ENCODE peak calls at places on chromosomes 1 and 21, in eight cellular contexts. L is PC-3, E is fibroblast of lung, U is HCT116, D is keratinocyte, P is endothelial cell of umbilical vein, I is PC-9, R is neural progenitor cell. T is an unnamed sample.

GRCh38 chr1:68904472-68904871 is 407.6 kb upstream of the DEPDC1 start:
- DNase-seq in L (no peak), E (peak), U (no peak), D (no peak), P (no peak), I (no peak), R (peak), T (peak)

GRCh38 chr1:72280714-72281113 is 1.6 kb downstream of the NEGR1 start:
- DNase-seq in L (peak), E (peak), U (no peak), D (no peak), P (peak), I (no peak), R (no peak), T (no peak)

GRCh38 chr1:117365350-117366280 is 1.6 kb upstream of the MAN1A2 start:
- DNase-seq in L (peak), E (peak), U (no peak), D (no peak), P (no peak), I (no peak), R (no peak), T (no peak)

GRCh38 chr1:21666572-21667320 is 2.4 kb downstream of the RAP1GAP start:
- DNase-seq in L (no peak), E (no peak), U (no peak), D (no peak), P (no peak), I (no peak), R (no peak), T (no peak)

GRCh38 chr1:2563205-2563604 is 7.0 kb downstream of the TNFRSF14 start:
- DNase-seq in L (no peak), E (no peak), U (no peak), D (no peak), P (no peak), I (no peak), R (no peak), T (no peak)

GRCh38 chr1:245663373-245663772 is 508.6 kb downstream of the KIF26B start:
- DNase-seq in L (no peak), E (no peak), U (no peak), D (no peak), P (no peak), I (no peak), R (no peak), T (no peak)

GRCh38 chr1:6243993-6244392 is at the start of gene HES3:
- DNase-seq in L (no peak), E (no peak), U (no peak), D (no peak), P (no peak), I (no peak), R (peak), T (no peak)

GRCh38 chr1:184051485-184052193 is at the start of gene TSEN15:
- DNase-seq in L (peak), E (peak), U (peak), D (no peak), P (peak), I (peak), R (peak), T (peak)

GRCh38 chr1:77888429-77889239 is at the start of gene NEXN:
- DNase-seq in L (peak), E (peak), U (no peak), D (no peak), P (peak), I (peak), R (peak), T (peak)

GRCh38 chr1:6658359-6658758 is 33.7 kb downstream of the THAP3 start:
- DNase-seq in L (no peak), E (no peak), U (no peak), D (no peak), P (no peak), I (no peak), R (no peak), T (no peak)

GRCh38 chr21:46084041-46084561 is 13.8 kb upstream of the COL6A2 start:
- DNase-seq in L (no peak), E (no peak), U (no peak), D (no peak), P (no peak), I (no peak), R (no peak), T (no peak)

GRCh38 chr1:64006276-64007051 is 197.0 kb upstream of the UBE2U start:
- DNase-seq in L (peak), E (peak), U (peak), D (no peak), P (peak), I (peak), R (no peak), T (peak)

GRCh38 chr1:117171900-117172501 is 38.7 kb downstream of the VTCN1 start:
- DNase-seq in L (no peak), E (peak), U (no peak), D (no peak), P (no peak), I (no peak), R (peak), T (no peak)

GRCh38 chr1:33502726-33503125 is 30.3 kb downstream of the ZSCAN20 start:
- DNase-seq in L (no peak), E (no peak), U (no peak), D (no peak), P (no peak), I (no peak), R (no peak), T (no peak)

GRCh38 chr1:178267646-178268094 is 173.8 kb downstream of the RASAL2 start:
- DNase-seq in L (peak), E (no peak), U (peak), D (no peak), P (peak), I (peak), R (no peak), T (no peak)

GRCh38 chr1:227899141-227899819 is 48.5 kb downstream of the WNT9A start:
- DNase-seq in L (no peak), E (no peak), U (no peak), D (no peak), P (no peak), I (no peak), R (no peak), T (no peak)

GRCh38 chr1:60894121-60894520 is 188.2 kb upstream of the NFIA start:
- DNase-seq in L (no peak), E (no peak), U (no peak), D (no peak), P (no peak), I (no peak), R (peak), T (no peak)

GRCh38 chr1:226425004-226425378 is 17.1 kb upstream of the PARP1 start:
- DNase-seq in L (no peak), E (no peak), U (no peak), D (no peak), P (no peak), I (no peak), R (no peak), T (no peak)

GRCh38 chr1:236064674-236065508 is at the start of gene NID1:
- DNase-seq in L (peak), E (peak), U (no peak), D (no peak), P (peak), I (no peak), R (peak), T (peak)

GRCh38 chr1:219549215-219549614 is 63.7 kb downstream of the ZC3H11B start:
- DNase-seq in L (peak), E (peak), U (no peak), D (no peak), P (no peak), I (no peak), R (no peak), T (no peak)

GRCh38 chr1:1083181-1084027 is 9.3 kb upstream of the RNF223 start:
- DNase-seq in L (no peak), E (no peak), U (no peak), D (no peak), P (no peak), I (no peak), R (no peak), T (no peak)

GRCh38 chr1:175390522-175391247 is 198.1 kb upstream of the KIAA0040 start:
- DNase-seq in L (no peak), E (no peak), U (no peak), D (peak), P (no peak), I (no peak), R (no peak), T (no peak)

GRCh38 chr21:17783816-17784598 is 35.1 kb downstream of the C21orf91 start:
- DNase-seq in L (no peak), E (no peak), U (no peak), D (no peak), P (no peak), I (no peak), R (no peak), T (no peak)

GRCh38 chr21:44353200-44353970 is at the start of gene TRPM2:
- DNase-seq in L (no peak), E (peak), U (no peak), D (no peak), P (no peak), I (no peak), R (no peak), T (no peak)

GRCh38 chr21:38743772-38744529 is 61.8 kb upstream of the ETS2 start:
- DNase-seq in L (no peak), E (no peak), U (no peak), D (no peak), P (peak), I (no peak), R (no peak), T (no peak)

GRCh38 chr1:233459968-233460367 is 132.4 kb downstream of the MAP3K21 start:
- DNase-seq in L (no peak), E (no peak), U (no peak), D (no peak), P (no peak), I (no peak), R (peak), T (no peak)

GRCh38 chr1:180920193-180920592 is 7.5 kb downstream of the KIAA1614 start:
- DNase-seq in L (no peak), E (no peak), U (no peak), D (no peak), P (no peak), I (no peak), R (no peak), T (no peak)

GRCh38 chr1:21869620-21870121 is 57.6 kb downstream of the LDLRAD2 start:
- DNase-seq in L (peak), E (peak), U (peak), D (peak), P (peak), I (peak), R (no peak), T (peak)

GRCh38 chr1:14117700-14118099 is 417.7 kb downstream of the PRDM2 start:
- DNase-seq in L (no peak), E (no peak), U (no peak), D (no peak), P (no peak), I (no peak), R (no peak), T (no peak)

GRCh38 chr1:109482796-109483638 is 688 bp upstream of the ATXN7L2 start:
- DNase-seq in L (no peak), E (no peak), U (no peak), D (no peak), P (peak), I (peak), R (peak), T (peak)

GRCh38 chr1:235009074-235009473 is 119.6 kb downstream of the TOMM20 start:
- DNase-seq in L (no peak), E (no peak), U (no peak), D (no peak), P (no peak), I (no peak), R (no peak), T (no peak)

GRCh38 chr1:154863702-154864174 is 6.3 kb downstream of the KCNN3 start:
- DNase-seq in L (peak), E (peak), U (peak), D (no peak), P (no peak), I (peak), R (peak), T (peak)

GRCh38 chr1:245856944-245857531 is 650.0 kb downstream of the SMYD3 start:
- DNase-seq in L (peak), E (peak), U (no peak), D (no peak), P (no peak), I (no peak), R (no peak), T (no peak)

GRCh38 chr1:150596095-150596892 is 16.9 kb upstream of the MCL1 start:
- DNase-seq in L (peak), E (peak), U (no peak), D (no peak), P (no peak), I (no peak), R (no peak), T (no peak)

GRCh38 chr1:12446593-12446992 is 171.4 kb downstream of the DHRS3 start:
- DNase-seq in L (no peak), E (no peak), U (no peak), D (no peak), P (no peak), I (no peak), R (no peak), T (no peak)

GRCh38 chr21:42440187-42440792 is 36.6 kb downstream of the UBASH3A start:
- DNase-seq in L (no peak), E (no peak), U (no peak), D (no peak), P (no peak), I (no peak), R (no peak), T (no peak)

DNA sequence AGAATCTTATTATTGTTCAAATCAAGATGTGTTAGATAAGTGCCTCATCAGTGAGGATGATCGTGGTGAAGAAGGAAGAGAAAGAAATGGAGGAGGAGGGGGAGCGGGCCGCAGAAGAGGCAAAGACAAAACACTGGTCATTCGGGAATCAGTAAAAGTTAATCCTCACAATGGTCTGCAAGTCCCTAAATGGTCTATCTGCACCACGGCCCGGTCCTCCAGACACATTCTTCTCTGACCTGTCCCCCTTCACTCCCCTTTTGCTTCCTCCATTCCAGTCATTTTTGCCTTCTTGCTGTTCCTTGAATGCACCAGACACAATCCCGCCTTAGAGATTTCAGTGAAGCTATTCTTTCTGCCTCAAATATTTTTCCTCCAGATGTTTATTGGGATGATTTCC is 240.1 kb upstream of the ADGRL2 start:
- DNase-seq in L (no peak), E (no peak), U (no peak), D (no peak), P (no peak), I (no peak), R (no peak), T (no peak)
- H2AFZ ChIP-seq in L (no peak), E (no peak), U (no peak), D (no peak), P (no peak), I (no peak), R (no peak), T (no peak)

DNA sequence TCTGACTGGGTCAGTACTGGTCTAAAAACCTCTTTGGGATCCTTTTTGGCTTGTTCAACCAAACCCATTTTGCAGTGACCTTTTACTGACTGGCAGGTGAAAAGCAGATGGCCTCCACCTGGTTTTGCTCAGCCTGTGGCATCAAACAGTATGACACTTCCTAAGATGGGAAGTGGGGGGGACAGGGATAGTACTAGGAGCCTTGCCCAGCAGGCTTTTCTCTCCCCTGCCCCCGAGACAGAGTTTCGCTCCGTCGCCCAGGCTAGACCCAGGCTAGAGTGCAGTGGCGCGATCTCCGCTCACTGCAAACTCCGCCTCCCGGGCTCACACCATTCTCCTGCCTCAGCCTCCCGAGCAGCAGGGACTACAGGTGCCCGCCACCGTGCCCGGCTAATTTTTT is 18.3 kb downstream of the INTS3 start:
- DNase-seq in L (no peak), E (no peak), U (no peak), D (no peak), P (no peak), I (no peak), R (no peak), T (no peak)
- H3K4me3 ChIP-seq in L (no peak), E (no peak), U (no peak), D (no peak), P (no peak), I (no peak), R (no peak), T (no peak)

GRCh38 chr1:170664283-170664827 is 424 bp downstream of the PRRX1 start:
- DNase-seq in L (no peak), E (no peak), U (no peak), D (no peak), P (peak), I (no peak), R (peak), T (no peak)
- TF ChIP-seq EZH2 in L (no peak), E (no peak), U (no peak), D (peak), P (peak), I (no peak), R (peak), T (peak)

GRCh38 chr1:157399984-157400382 is 152.3 kb downstream of the FCRL5 start:
- DNase-seq in L (no peak), E (no peak), U (no peak), D (no peak), P (no peak), I (no peak), R (no peak), T (peak)

GRCh38 chr1:157403203-157403602 is 149.1 kb downstream of the FCRL5 start:
- DNase-seq in L (peak), E (no peak), U (peak), D (no peak), P (no peak), I (no peak), R (peak), T (peak)

GRCh38 chr1:157403608-157404007 is 148.7 kb downstream of the FCRL5 start:
- DNase-seq in L (no peak), E (no peak), U (no peak), D (no peak), P (no peak), I (no peak), R (no peak), T (no peak)

GRCh38 chr1:157399343-157399983 is 152.9 kb downstream of the FCRL5 start:
- DNase-seq in L (no peak), E (no peak), U (no peak), D (no peak), P (no peak), I (no peak), R (no peak), T (no peak)

GRCh38 chr1:157400766-157401165 is 151.5 kb downstream of the FCRL5 start:
- DNase-seq in L (no peak), E (no peak), U (no peak), D (no peak), P (no peak), I (no peak), R (no peak), T (no peak)
- H2AFZ ChIP-seq in L (no peak), E (no peak), U (no peak), D (no peak), P (no peak), I (no peak), R (no peak), T (no peak)

DNA sequence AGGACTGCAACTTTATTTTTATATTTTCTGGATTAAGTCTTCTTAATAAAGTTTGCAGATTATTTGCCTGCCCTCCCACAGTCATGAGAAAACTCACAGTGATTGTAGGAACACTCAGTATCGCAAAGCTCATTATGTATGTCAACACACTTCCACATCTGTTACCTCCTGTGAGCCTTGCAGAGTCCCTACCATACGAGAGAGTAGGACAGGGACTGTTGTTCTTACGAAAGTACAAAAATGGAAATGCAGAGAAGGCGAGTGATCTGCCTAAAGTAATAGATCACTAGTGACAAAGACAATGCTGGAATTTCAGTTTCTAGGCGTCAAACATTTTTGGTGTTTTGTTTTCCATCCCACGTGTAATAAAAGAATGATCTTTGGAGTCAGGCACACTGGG is 131.7 kb downstream of the SYT2 start:
- DNase-seq in L (no peak), E (peak), U (no peak), D (no peak), P (no peak), I (no peak), R (no peak), T (no peak)
- H3K4me3 ChIP-seq in L (no peak), E (no peak), U (no peak), D (no peak), P (no peak), I (no peak), R (no peak), T (no peak)

DNA sequence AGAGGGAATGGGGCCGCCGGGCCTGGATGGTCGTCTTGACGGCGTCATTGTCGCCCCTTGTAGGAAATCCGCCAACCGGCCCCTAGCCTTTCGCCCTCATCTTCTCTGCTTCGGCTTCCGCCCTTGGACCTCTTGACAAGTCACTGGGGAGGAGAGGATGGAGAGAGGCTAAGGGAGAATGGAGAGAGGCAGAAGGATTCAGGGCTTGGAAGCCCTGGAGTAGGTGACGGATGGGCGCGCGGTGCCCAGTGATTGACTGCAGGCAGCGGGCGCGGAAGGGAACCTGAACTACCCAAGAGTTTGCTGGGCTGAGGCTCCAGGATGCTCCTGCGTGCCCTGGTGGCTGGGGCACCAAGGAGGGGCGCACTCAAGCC is 651 bp downstream of the PDE4B start:
- DNase-seq in L (no peak), E (peak), U (no peak), D (no peak), P (no peak), I (no peak), R (peak), T (no peak)
- TF ChIP-seq EZH2 in L (no peak), E (no peak), U (no peak), D (no peak), P (peak), I (no peak), R (peak), T (no peak)

DNA sequence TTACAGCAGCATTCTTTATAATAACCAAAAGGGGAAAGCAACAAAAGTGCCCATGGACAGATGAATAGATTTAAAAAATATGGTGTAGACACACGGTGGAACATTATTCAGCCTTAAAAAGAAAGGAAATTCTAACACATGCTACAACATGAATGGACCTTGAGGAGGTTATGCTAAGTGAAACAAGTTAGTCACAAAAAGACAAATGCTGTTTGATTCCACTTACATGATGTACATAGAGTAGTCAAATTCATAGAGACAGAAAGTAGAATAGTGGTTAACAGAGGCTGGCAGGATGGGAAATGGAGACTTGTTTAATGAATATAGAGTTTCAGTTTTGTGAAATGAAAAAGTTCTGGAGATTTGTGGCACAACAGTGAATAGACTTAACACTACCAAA is 151.4 kb downstream of the CYYR1 start:
- DNase-seq in L (no peak), E (no peak), U (no peak), D (no peak), P (no peak), I (no peak), R (no peak), T (no peak)
- H2AFZ ChIP-seq in L (no peak), E (no peak), U (no peak), D (peak), P (no peak), I (no peak), R (no peak), T (no peak)

T was measured in hepatocyte.